ENCODE peak calls at places on chromosomes 4 and X, in nine cellular contexts. G, A, T, H, L, X, Y, U and P are unnamed samples.
A peak's percentile ranks its signal among the peaks of the same experiment; 100 is the strongest.

GRCh38 chr4:105126311-105127153 is 20.1 kb upstream of the TET2 start:
- DNase-seq in L (no peak), A (no peak), H (no peak), G (peak; percentile 81), U (no peak), X (no peak), T (no peak), Y (no peak), P (no peak)

GRCh38 chr4:80446664-80447063 is 111.1 kb downstream of the CFAP299 start:
- DNase-seq in X (no peak), U (no peak), H (no peak), G (peak; percentile 24), A (no peak), Y (no peak), L (no peak), T (no peak), P (no peak)

GRCh38 chrX:100649550-100650356 is 5.8 kb downstream of the SRPX2 start:
- DNase-seq in T (peak; percentile 52), X (no peak), H (peak; percentile 84), L (no peak), A (no peak), Y (peak; percentile 79), G (peak; percentile 95), U (no peak), P (no peak)

GRCh38 chrX:23493941-23494374 is 159.3 kb downstream of the PTCHD1 start:
- DNase-seq in A (no peak), Y (no peak), X (no peak), T (no peak), H (no peak), U (no peak), G (peak; percentile 50), L (no peak), P (no peak)

GRCh38 chr4:133316874-133317273 is 167.8 kb downstream of the PCDH10 start:
- DNase-seq in U (no peak), H (no peak), A (no peak), L (peak; percentile 21), X (no peak), G (peak; percentile 0), Y (no peak), T (no peak), P (no peak)

GRCh38 chr4:54687887-54688841 is 30.4 kb downstream of the KIT start:
- DNase-seq in U (no peak), Y (no peak), L (no peak), G (no peak), X (no peak), H (no peak), T (no peak), A (no peak), P (no peak)

GRCh38 chr4:68871772-68872441 is 56.1 kb downstream of the UGT2B10 start:
- DNase-seq in Y (no peak), X (no peak), A (no peak), T (no peak), L (peak; percentile 13), H (no peak), U (no peak), G (no peak), P (no peak)

GRCh38 chr4:151045907-151046306 is 30.8 kb upstream of the LRBA start:
- DNase-seq in U (no peak), G (no peak), A (no peak), Y (no peak), L (peak; percentile 88), H (no peak), X (no peak), T (no peak), P (no peak)

GRCh38 chr4:38782452-38783108 is at the start of gene TLR10:
- DNase-seq in L (peak; percentile 79), A (no peak), X (peak; percentile 52), U (no peak), H (no peak), G (peak; percentile 54), T (peak; percentile 15), Y (peak; percentile 77), P (no peak)

GRCh38 chrX:37854148-37854547 is 6.8 kb upstream of the DYNLT3 start:
- DNase-seq in H (no peak), X (no peak), U (no peak), L (no peak), T (no peak), A (no peak), Y (no peak), G (no peak), P (no peak)

GRCh38 chr4:3836802-3837601 is 70.8 kb downstream of the ADRA2C start:
- DNase-seq in T (no peak), L (peak; percentile 17), A (no peak), Y (no peak), U (no peak), X (no peak), H (no peak), G (no peak), P (no peak)

GRCh38 chrX:1582686-1583437 is 8.5 kb upstream of the AKAP17A start:
- DNase-seq in T (no peak), L (no peak), U (no peak), H (no peak), Y (no peak), G (peak; percentile 26), X (peak; percentile 67), A (no peak), P (no peak)

GRCh38 chrX:72312311-72312940 is 6.7 kb upstream of the CITED1 start:
- DNase-seq in L (no peak), H (no peak), A (no peak), U (no peak), Y (no peak), T (no peak), G (no peak), X (no peak), P (no peak)

GRCh38 chr4:92170340-92170739 is 133.4 kb upstream of the GRID2 start:
- DNase-seq in A (no peak), U (no peak), T (no peak), Y (no peak), L (peak; percentile 44), G (no peak), H (no peak), X (no peak), P (no peak)

GRCh38 chr4:65747386-65747785 is 77.1 kb upstream of the EPHA5 start:
- DNase-seq in A (no peak), G (peak; percentile 72), T (no peak), X (no peak), L (no peak), H (no peak), Y (no peak), U (no peak), P (no peak)

GRCh38 chrX:132364313-132364712 is 124.5 kb downstream of the MBNL3 start:
- DNase-seq in G (no peak), Y (no peak), H (no peak), T (no peak), A (no peak), X (no peak), L (no peak), U (no peak), P (no peak)

GRCh38 chr4:152591361-152591760 is 55.5 kb upstream of the FBXW7 start:
- DNase-seq in L (peak; percentile 76), X (peak; percentile 38), U (no peak), T (peak; percentile 7), H (peak; percentile 76), A (no peak), Y (peak; percentile 21), G (peak; percentile 57), P (peak; percentile 79)

GRCh38 chr4:97367878-97368277 is 775.4 kb downstream of the STPG2 start:
- DNase-seq in U (no peak), A (no peak), X (no peak), Y (no peak), L (no peak), G (peak; percentile 71), T (no peak), H (no peak), P (no peak)

GRCh38 chrX:38985375-38985774 is 184.1 kb downstream of the MID1IP1 start:
- DNase-seq in X (peak; percentile 5), Y (no peak), H (no peak), T (no peak), U (peak; percentile 6), A (no peak), L (peak; percentile 16), G (no peak), P (no peak)

GRCh38 chrX:111127038-111127437 is 31.0 kb downstream of the PAK3 start:
- DNase-seq in A (no peak), T (no peak), H (no peak), Y (no peak), G (no peak), U (no peak), L (no peak), X (no peak), P (no peak)

GRCh38 chrX:73851014-73852009 is 288.3 kb downstream of the CHIC1 start:
- DNase-seq in A (peak; percentile 37), X (no peak), T (no peak), L (peak; percentile 98), H (peak; percentile 95), G (peak; percentile 96), Y (no peak), U (no peak), P (peak; percentile 90)

GRCh38 chrX:69025802-69026301 is 139.4 kb downstream of the PJA1 start:
- DNase-seq in T (no peak), L (no peak), U (no peak), Y (no peak), G (peak; percentile 84), A (no peak), H (no peak), X (no peak), P (no peak)